ENCODE peak calls at places on chromosome 7, in nine cellular contexts. J, T, K, I, Z, W, E, H and A are unnamed samples.

GRCh38 chr7:48938539-48938938 is 14.2 kb downstream of the CDC14C start:
- DNase-seq in J (no peak), T (no peak), K (no peak), I (peak), Z (no peak), W (no peak), E (peak), H (no peak), A (no peak)

GRCh38 chr7:34823650-34824258 is 165.7 kb downstream of the NPSR1 start:
- DNase-seq in J (peak), T (peak), K (peak), I (peak), Z (peak), W (no peak), E (peak), H (peak), A (peak)

GRCh38 chr7:131604841-131605279 is 48.4 kb upstream of the PODXL start:
- DNase-seq in J (no peak), T (no peak), K (no peak), I (peak), Z (peak), W (no peak), E (peak), H (peak), A (peak)

GRCh38 chr7:75993689-75994387 is 557 bp downstream of the TMEM120A start:
- DNase-seq in J (peak), T (peak), K (peak), I (peak), Z (peak), W (no peak), E (peak), H (no peak), A (peak)

GRCh38 chr7:22572937-22573336 is 72.9 kb upstream of the STEAP1B start:
- DNase-seq in J (no peak), T (no peak), K (no peak), I (peak), Z (peak), W (no peak), E (peak), H (no peak), A (peak)

GRCh38 chr7:40717242-40717641 is 582.4 kb downstream of the SUGCT start:
- DNase-seq in J (peak), T (peak), K (peak), I (peak), Z (peak), W (no peak), E (peak), H (peak), A (no peak)

GRCh38 chr7:7175075-7175695 is 7.2 kb upstream of the C1GALT1 start:
- DNase-seq in J (no peak), T (no peak), K (no peak), I (no peak), Z (no peak), W (no peak), E (peak), H (no peak), A (peak)

GRCh38 chr7:82018226-82018625 is 248.4 kb upstream of the HGF start:
- DNase-seq in J (no peak), T (no peak), K (no peak), I (no peak), Z (peak), W (no peak), E (no peak), H (no peak), A (peak)

GRCh38 chr7:151330656-151331055 is 11.0 kb upstream of the NUB1 start:
- DNase-seq in J (peak), T (no peak), K (no peak), I (no peak), Z (no peak), W (no peak), E (no peak), H (no peak), A (no peak)

GRCh38 chr7:73623798-73624668 is at the start of gene MLXIPL:
- DNase-seq in J (peak), T (peak), K (peak), I (peak), Z (no peak), W (no peak), E (peak), H (peak), A (peak)

GRCh38 chr7:158951725-158952124 is 95.4 kb downstream of the DYNC2I1 start:
- DNase-seq in J (no peak), T (no peak), K (no peak), I (no peak), Z (no peak), W (no peak), E (no peak), H (no peak), A (no peak)

GRCh38 chr7:139738101-139738489 is 39.7 kb downstream of the HIPK2 start:
- DNase-seq in J (no peak), T (peak), K (no peak), I (no peak), Z (peak), W (no peak), E (no peak), H (no peak), A (no peak)

GRCh38 chr7:68892211-68892610 is 706.1 kb upstream of the AUTS2 start:
- DNase-seq in J (peak), T (no peak), K (no peak), I (no peak), Z (no peak), W (no peak), E (no peak), H (no peak), A (peak)

GRCh38 chr7:66505531-66506451 is 122.9 kb upstream of the KCTD7 start:
- DNase-seq in J (no peak), T (peak), K (no peak), I (no peak), Z (no peak), W (no peak), E (no peak), H (no peak), A (no peak)

GRCh38 chr7:139748373-139748765 is 29.4 kb downstream of the HIPK2 start:
- DNase-seq in J (no peak), T (no peak), K (no peak), I (no peak), Z (no peak), W (no peak), E (no peak), H (no peak), A (no peak)

GRCh38 chr7:107029061-107029763 is 15.3 kb upstream of the PRKAR2B start:
- DNase-seq in J (no peak), T (no peak), K (no peak), I (peak), Z (peak), W (no peak), E (no peak), H (no peak), A (peak)

GRCh38 chr7:12158334-12159060 is 52.6 kb upstream of the TMEM106B start:
- DNase-seq in J (no peak), T (no peak), K (no peak), I (peak), Z (peak), W (no peak), E (no peak), H (no peak), A (peak)

GRCh38 chr7:41046221-41046761 is 656.6 kb downstream of the INHBA start:
- DNase-seq in J (no peak), T (no peak), K (no peak), I (peak), Z (peak), W (no peak), E (no peak), H (no peak), A (peak)

GRCh38 chr7:144818516-144818915 is 17.3 kb downstream of the TPK1 start:
- DNase-seq in J (no peak), T (peak), K (no peak), I (no peak), Z (no peak), W (no peak), E (no peak), H (no peak), A (peak)

GRCh38 chr7:152103066-152103465 is 77.6 kb downstream of the GALNT11 start:
- DNase-seq in J (no peak), T (no peak), K (no peak), I (no peak), Z (no peak), W (no peak), E (no peak), H (no peak), A (no peak)

GRCh38 chr7:107208046-107208458 is 39.2 kb downstream of the HBP1 start:
- DNase-seq in J (no peak), T (no peak), K (no peak), I (no peak), Z (peak), W (no peak), E (no peak), H (no peak), A (peak)

GRCh38 chr7:69431626-69432025 is 166.6 kb upstream of the AUTS2 start:
- DNase-seq in J (no peak), T (no peak), K (no peak), I (no peak), Z (no peak), W (no peak), E (no peak), H (no peak), A (no peak)

GRCh38 chr7:64463636-64464375 is 99.1 kb downstream of the ZNF680 start:
- DNase-seq in J (no peak), T (no peak), K (peak), I (peak), Z (peak), W (no peak), E (peak), H (peak), A (peak)

GRCh38 chr7:124856299-124856888 is 73.2 kb downstream of the POT1 start:
- DNase-seq in J (peak), T (peak), K (no peak), I (peak), Z (peak), W (no peak), E (peak), H (peak), A (peak)

DNA sequence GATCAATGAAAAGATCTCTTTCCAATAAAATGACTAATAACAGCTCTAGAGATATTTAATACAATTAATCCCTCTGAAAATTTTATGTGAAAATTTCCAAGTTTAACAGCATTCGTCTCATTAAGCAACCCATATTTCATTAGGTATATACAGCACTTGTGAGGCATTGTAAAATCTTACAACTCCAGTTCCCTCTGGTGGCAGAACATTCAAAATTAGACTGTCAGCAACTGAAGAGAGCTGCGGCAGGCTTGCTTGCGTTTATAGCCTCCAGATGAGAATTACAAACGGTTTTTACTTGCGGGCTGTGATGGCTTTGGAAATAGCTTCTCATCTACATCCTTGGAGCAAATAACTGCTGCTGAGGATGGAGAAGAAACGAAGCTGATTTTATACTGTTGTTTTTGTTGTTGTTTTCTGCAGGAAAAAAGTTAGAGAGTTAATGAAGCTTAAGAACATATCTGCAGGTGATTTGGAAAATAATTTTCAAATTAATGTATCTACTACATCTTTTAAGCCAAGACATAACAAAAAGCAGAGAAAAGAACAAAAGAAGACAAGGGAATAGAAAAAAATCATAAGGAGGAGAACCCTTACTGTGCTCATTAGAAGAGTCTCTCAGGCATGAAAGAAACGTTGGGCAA is 171.3 kb downstream of the MAGI2 start:
- DNase-seq in J (peak), T (peak), K (no peak), I (peak), Z (peak), W (no peak), E (peak), H (peak), A (peak)
- H3K9ac ChIP-seq in J (no peak), T (peak), K (no peak), I (peak), Z (peak), W (no peak), E (no peak), H (no peak), A (peak)

DNA sequence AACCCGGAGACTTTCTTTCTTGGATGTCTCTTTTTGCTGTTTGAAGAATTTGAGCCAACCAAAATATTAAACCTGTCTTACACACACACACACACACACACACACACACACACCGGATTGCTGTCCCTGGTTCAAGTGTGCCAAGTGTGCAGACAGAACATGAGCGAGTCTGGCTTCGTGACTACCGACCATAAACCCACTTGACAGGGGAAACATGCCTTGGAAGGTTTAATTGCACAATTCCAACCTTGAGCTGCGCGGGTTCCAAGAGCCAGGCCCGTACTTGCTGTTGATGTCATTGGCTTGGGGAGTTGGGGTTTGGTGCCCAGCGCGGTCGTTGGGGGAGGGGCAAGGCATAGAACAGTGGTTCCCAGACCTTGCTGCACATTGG is 1.7 kb downstream of the EGFR start:
- DNase-seq in J (no peak), T (no peak), K (peak), I (peak), Z (peak), W (no peak), E (peak), H (no peak), A (peak)
- H3K9ac ChIP-seq in J (no peak), T (no peak), K (no peak), I (peak), Z (peak), W (no peak), E (peak), H (peak), A (peak)

GRCh38 chr7:134300988-134301387 is 15.7 kb downstream of the SLC35B4 start:
- DNase-seq in J (no peak), T (no peak), K (no peak), I (no peak), Z (no peak), W (no peak), E (no peak), H (no peak), A (no peak)
- H3K9ac ChIP-seq in J (no peak), T (no peak), K (no peak), I (no peak), Z (no peak), W (no peak), E (no peak), H (no peak), A (no peak)

DNA sequence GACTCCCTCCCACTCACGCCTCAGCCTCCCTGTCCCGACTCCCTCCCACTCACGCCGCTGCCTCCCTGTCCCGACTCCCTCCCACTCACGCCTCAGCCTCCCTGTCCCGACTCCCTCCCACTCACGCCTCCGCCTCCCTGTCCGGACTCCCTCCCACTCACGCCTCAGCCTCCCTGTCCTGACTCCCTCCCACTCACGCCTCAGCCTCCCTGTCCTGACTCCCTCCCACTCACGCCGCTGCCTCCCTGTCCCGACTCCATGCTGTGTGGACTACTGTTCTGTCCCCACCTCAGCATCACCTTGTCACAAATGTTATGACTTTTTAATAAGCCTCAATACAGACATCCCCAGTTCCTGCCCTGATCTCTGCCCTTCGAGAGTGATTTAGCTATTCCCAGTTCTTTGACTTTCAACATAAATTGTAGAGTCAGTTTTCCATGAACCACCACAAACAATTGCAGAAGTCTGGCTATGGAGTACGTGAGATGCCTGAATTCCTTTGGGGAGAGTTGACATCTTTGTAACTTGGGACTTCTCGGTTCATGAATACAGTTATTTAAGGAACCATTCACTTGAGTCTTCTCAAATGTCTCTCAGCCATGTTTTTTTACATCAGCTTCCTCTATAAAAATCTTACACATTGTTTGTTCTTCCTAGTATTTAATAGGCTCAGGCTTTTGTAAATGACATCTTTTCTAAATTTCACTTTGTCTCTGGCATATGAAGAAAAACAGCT is 71.9 kb downstream of the FOXL3 start:
- DNase-seq in J (no peak), T (no peak), K (no peak), I (no peak), Z (no peak), W (no peak), E (no peak), H (no peak), A (no peak)
- H3K9ac ChIP-seq in J (no peak), T (peak), K (peak), I (no peak), Z (no peak), W (no peak), E (no peak), H (no peak), A (no peak)

DNA sequence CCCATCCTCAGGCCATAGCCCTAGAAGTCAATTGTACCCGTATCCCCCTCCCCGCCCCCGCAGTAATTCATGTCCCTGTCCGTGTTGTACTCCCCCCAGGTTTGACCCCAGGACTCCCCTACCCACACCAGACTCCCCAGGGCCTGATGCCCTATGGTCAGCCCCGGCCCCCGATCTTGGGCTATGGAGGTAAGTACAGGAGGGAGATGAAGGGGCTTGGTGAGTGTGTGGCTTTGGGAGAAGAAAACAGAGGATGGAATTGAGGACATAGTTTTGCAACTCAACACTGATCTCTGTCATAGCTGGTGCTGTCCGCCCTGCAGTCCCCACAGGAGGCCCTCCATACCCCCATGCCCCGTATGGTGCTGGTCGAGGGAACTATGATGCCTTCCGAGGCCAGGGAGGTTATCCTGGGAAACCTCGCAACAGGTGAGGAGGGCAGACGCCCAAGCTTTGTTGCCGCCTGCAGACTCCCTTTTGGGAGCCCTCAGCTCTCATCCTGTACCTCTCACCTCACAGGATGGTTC is 1.5 kb downstream of the UFSP1 start:
- DNase-seq in J (no peak), T (no peak), K (no peak), I (no peak), Z (no peak), W (no peak), E (no peak), H (no peak), A (no peak)
- H3K9ac ChIP-seq in J (no peak), T (no peak), K (peak), I (no peak), Z (no peak), W (peak), E (no peak), H (peak), A (peak)

DNA sequence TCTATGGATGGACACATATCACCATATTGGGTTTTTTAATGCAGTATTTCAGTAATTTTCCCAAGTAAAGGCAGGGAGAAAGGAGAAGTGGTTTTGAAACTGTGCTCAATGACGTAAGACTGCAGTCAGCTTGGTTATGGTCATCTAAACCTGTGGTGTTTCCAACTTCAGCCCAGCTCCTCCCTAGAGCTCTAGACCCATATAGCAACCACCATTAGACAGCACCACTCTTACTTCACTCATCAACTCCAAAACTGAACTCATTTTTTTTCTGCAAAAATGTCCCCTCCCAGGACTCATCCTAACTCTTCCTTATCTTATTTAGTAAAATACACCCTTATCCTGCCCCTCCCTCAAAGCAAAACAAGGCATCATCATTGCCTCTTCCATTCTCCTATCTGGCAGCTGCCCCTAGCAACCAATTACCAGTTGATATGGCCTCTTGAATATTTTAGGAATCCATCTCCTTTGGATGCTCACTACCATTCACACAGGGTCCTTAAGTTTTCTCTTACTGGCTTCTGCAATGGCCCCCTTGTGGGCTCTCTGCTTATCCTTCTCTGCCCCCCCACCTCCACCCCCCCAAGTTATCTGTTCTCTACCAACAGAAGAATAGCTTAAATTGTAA is 1.5 kb upstream of the RALA start:
- DNase-seq in J (no peak), T (no peak), K (no peak), I (no peak), Z (peak), W (no peak), E (peak), H (no peak), A (peak)
- H3K9ac ChIP-seq in J (no peak), T (no peak), K (no peak), I (no peak), Z (no peak), W (no peak), E (no peak), H (no peak), A (no peak)

GRCh38 chr7:90227259-90227658 is 15.7 kb downstream of the STEAP2 start:
- DNase-seq in J (no peak), T (no peak), K (no peak), I (no peak), Z (no peak), W (no peak), E (no peak), H (no peak), A (no peak)

GRCh38 chr7:90225601-90226000 is 14.1 kb downstream of the STEAP2 start:
- DNase-seq in J (no peak), T (no peak), K (no peak), I (no peak), Z (no peak), W (no peak), E (no peak), H (no peak), A (no peak)

GRCh38 chr7:90224204-90224603 is 12.7 kb downstream of the STEAP2 start:
- DNase-seq in J (peak), T (no peak), K (no peak), I (no peak), Z (no peak), W (no peak), E (no peak), H (peak), A (no peak)

GRCh38 chr7:90222811-90223725 is 11.5 kb downstream of the STEAP2 start:
- DNase-seq in J (peak), T (no peak), K (no peak), I (peak), Z (peak), W (no peak), E (peak), H (no peak), A (peak)

DNA sequence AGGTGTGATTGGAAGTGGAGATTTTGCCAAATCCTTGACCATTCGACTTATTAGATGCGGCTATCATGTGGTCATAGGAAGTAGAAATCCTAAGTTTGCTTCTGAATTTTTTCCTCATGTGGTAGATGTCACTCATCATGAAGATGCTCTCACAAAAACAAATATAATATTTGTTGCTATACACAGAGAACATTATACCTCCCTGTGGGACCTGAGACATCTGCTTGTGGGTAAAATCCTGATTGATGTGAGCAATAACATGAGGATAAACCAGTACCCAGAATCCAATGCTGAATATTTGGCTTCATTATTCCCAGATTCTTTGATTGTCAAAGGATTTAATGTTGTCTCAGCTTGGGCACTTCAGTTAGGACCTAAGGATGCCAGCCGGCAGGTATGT is 13.6 kb downstream of the STEAP2 start:
- DNase-seq in J (no peak), T (no peak), K (no peak), I (no peak), Z (no peak), W (no peak), E (no peak), H (no peak), A (no peak)
- H3K9ac ChIP-seq in J (no peak), T (no peak), K (no peak), I (no peak), Z (no peak), W (no peak), E (no peak), H (no peak), A (no peak)